ENCODE peak calls at places on chromosomes 7 and 10, in five cellular contexts. W is GM12892, V is SK-N-SH, Z is HepG2, A is K562. R is an unnamed sample.

GRCh38 chr10:5603091-5603847 is 63.1 kb downstream of the ASB13 start:
- DNase-seq in V (no peak), W (no peak), Z (no peak), A (no peak), R (no peak)

GRCh38 chr7:101134399-101134980 is 7.6 kb downstream of the SERPINE1 start:
- DNase-seq in Z (no peak), W (no peak), A (no peak), V (no peak), R (no peak)

GRCh38 chr7:142954680-142955268 is 7.4 kb downstream of the KEL start:
- DNase-seq in V (no peak), W (no peak), A (no peak), Z (no peak), R (no peak)

GRCh38 chr7:77651544-77652162 is 44.6 kb upstream of the RSBN1L start:
- DNase-seq in V (peak; percentile 61), A (peak; percentile 54), W (peak; percentile 10), Z (peak; percentile 36), R (peak; percentile 44)

GRCh38 chr7:54689394-54690058 is 69.5 kb downstream of the SEC61G start:
- DNase-seq in A (no peak), V (no peak), W (no peak), Z (no peak), R (no peak)

GRCh38 chr10:4343798-4344370 is 482.1 kb upstream of the AKR1E2 start:
- DNase-seq in W (no peak), A (no peak), V (no peak), Z (no peak), R (no peak)

GRCh38 chr10:80518143-80518806 is 19.4 kb upstream of the SH2D4B start:
- DNase-seq in A (no peak), Z (no peak), W (no peak), V (no peak), R (no peak)

GRCh38 chr10:103884681-103885139 is 29.3 kb upstream of the SH3PXD2A start:
- DNase-seq in W (peak; percentile 32), V (peak; percentile 68), Z (peak; percentile 53), A (peak; percentile 59), R (peak; percentile 61)

GRCh38 chr7:4149236-4149635 is 532.9 kb upstream of the FOXK1 start:
- DNase-seq in Z (no peak), A (no peak), W (no peak), V (no peak), R (no peak)

GRCh38 chr7:1940402-1940786 is 270.3 kb downstream of the ELFN1 start:
- DNase-seq in V (no peak), Z (no peak), W (peak; percentile 93), A (peak; percentile 48), R (no peak)

GRCh38 chr7:2330506-2330905 is 16.3 kb upstream of the SNX8 start:
- DNase-seq in W (no peak), V (no peak), A (no peak), Z (no peak), R (no peak)

GRCh38 chr7:27997188-27997707 is 183.3 kb downstream of the JAZF1 start:
- DNase-seq in W (no peak), Z (no peak), V (no peak), A (no peak), R (no peak)

GRCh38 chr10:97572214-97572989 is at the start of gene ANKRD2:
- DNase-seq in Z (peak; percentile 66), V (peak; percentile 87), W (peak; percentile 77), A (peak; percentile 68), R (peak; percentile 59)

GRCh38 chr10:107914450-107915276 is 750.2 kb upstream of the SORCS1 start:
- DNase-seq in Z (no peak), W (peak; percentile 6), A (no peak), V (peak; percentile 74), R (peak; percentile 67)

GRCh38 chr7:92765725-92766124 is 70.6 kb downstream of the CDK6 start:
- DNase-seq in W (no peak), V (no peak), Z (no peak), A (no peak), R (no peak)

GRCh38 chr7:44884553-44885393 is 557 bp downstream of the PURB start:
- DNase-seq in V (peak; percentile 72), A (peak; percentile 52), Z (no peak), W (no peak), R (no peak)
- TF ChIP-seq TAF1 in V (peak; percentile 18), A (no peak), Z (no peak), W (no peak), R (peak; percentile 18)

DNA sequence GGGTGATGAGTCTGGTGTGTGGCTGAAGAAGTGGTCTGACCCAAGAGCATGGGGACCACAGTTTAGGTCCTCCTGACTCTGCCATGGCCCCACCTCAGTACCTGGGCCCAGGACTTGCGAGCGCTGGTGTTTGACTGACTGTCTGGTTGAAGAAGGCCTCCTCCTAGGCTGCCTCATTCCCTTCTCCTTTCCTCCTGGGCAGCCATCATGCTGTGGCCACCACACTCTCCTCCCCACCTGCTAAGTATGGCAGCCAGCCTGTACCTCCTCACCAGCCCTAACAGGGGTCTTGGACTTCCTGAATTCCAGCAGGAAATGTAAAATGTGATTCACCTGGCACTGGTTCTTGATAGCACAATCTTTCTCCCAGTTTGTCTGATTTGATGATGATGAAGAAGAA is 156.8 kb upstream of the GPR26 start:
- DNase-seq in A (no peak), V (no peak), Z (no peak), W (no peak), R (no peak)
- TF ChIP-seq TAF1 in A (no peak), V (no peak), Z (no peak), W (no peak), R (no peak)

GRCh38 chr10:12513003-12513365 is 163.6 kb downstream of the CAMK1D start:
- DNase-seq in A (no peak), Z (no peak), V (no peak), W (no peak), R (no peak)
- TF ChIP-seq TAF1 in A (no peak), Z (no peak), V (no peak), W (no peak), R (no peak)

GRCh38 chr7:44977304-44977858 is 1.4 kb downstream of the MYO1G start:
- DNase-seq in V (no peak), A (no peak), W (no peak), Z (no peak), R (no peak)
- TF ChIP-seq TAF1 in V (no peak), A (no peak), W (peak; percentile 41), Z (no peak), R (no peak)

GRCh38 chr10:71258446-71259145 is 46.2 kb downstream of the UNC5B start:
- DNase-seq in A (no peak), W (no peak), V (no peak), Z (no peak), R (no peak)
- TF ChIP-seq TAF1 in A (no peak), W (no peak), V (no peak), Z (no peak), R (no peak)